ENCODE peak calls at places on chromosomes 2 and 18, in seven cellular contexts. One of them, this sample, is unnamed.

GRCh38 chr2:235366847-235367246 is 127.0 kb upstream of the AGAP1 start:
- DNase-seq in ELR: no peak
- DNase-seq in amniotic epithelial cell: no peak
- DNase-seq in T-helper 17 cell: no peak
- DNase-seq in WERI-Rb-1: no peak
- DNase-seq in astrocyte of the spinal cord: no peak
- DNase-seq in T-helper 2 cell: no peak
- DNase-seq in this sample: no peak

GRCh38 chr2:18771212-18771611 is 181.8 kb upstream of the NT5C1B start:
- DNase-seq in T-helper 17 cell: no peak
- DNase-seq in ELR: peak
- DNase-seq in amniotic epithelial cell: peak
- DNase-seq in T-helper 2 cell: no peak
- DNase-seq in WERI-Rb-1: no peak
- DNase-seq in astrocyte of the spinal cord: no peak
- DNase-seq in this sample: no peak

GRCh38 chr2:132392211-132392610 is 24.4 kb upstream of the GPR39 start:
- DNase-seq in WERI-Rb-1: no peak
- DNase-seq in T-helper 17 cell: no peak
- DNase-seq in T-helper 2 cell: no peak
- DNase-seq in amniotic epithelial cell: no peak
- DNase-seq in astrocyte of the spinal cord: no peak
- DNase-seq in ELR: no peak
- DNase-seq in this sample: no peak

GRCh38 chr2:80573167-80573566 is 268.6 kb upstream of the LRRTM1 start:
- DNase-seq in T-helper 17 cell: no peak
- DNase-seq in amniotic epithelial cell: no peak
- DNase-seq in ELR: no peak
- DNase-seq in T-helper 2 cell: no peak
- DNase-seq in WERI-Rb-1: no peak
- DNase-seq in astrocyte of the spinal cord: no peak
- DNase-seq in this sample: no peak

GRCh38 chr2:199278099-199278498 is 179.6 kb downstream of the SATB2 start:
- DNase-seq in ELR: no peak
- DNase-seq in amniotic epithelial cell: no peak
- DNase-seq in T-helper 17 cell: no peak
- DNase-seq in T-helper 2 cell: no peak
- DNase-seq in WERI-Rb-1: no peak
- DNase-seq in astrocyte of the spinal cord: peak
- DNase-seq in this sample: no peak

GRCh38 chr18:29749699-29750098 is 1292.8 kb downstream of the DSC3 start:
- DNase-seq in T-helper 17 cell: no peak
- DNase-seq in ELR: peak
- DNase-seq in T-helper 2 cell: no peak
- DNase-seq in WERI-Rb-1: no peak
- DNase-seq in amniotic epithelial cell: peak
- DNase-seq in astrocyte of the spinal cord: peak
- DNase-seq in this sample: no peak

GRCh38 chr2:56448403-56448998 is 264.7 kb downstream of the CCDC85A start:
- DNase-seq in amniotic epithelial cell: peak
- DNase-seq in T-helper 17 cell: no peak
- DNase-seq in astrocyte of the spinal cord: no peak
- DNase-seq in ELR: peak
- DNase-seq in T-helper 2 cell: no peak
- DNase-seq in WERI-Rb-1: no peak
- DNase-seq in this sample: no peak

GRCh38 chr2:66561645-66562336 is 126.9 kb downstream of the MEIS1 start:
- DNase-seq in ELR: no peak
- DNase-seq in WERI-Rb-1: no peak
- DNase-seq in T-helper 2 cell: no peak
- DNase-seq in amniotic epithelial cell: no peak
- DNase-seq in T-helper 17 cell: no peak
- DNase-seq in astrocyte of the spinal cord: no peak
- DNase-seq in this sample: no peak

GRCh38 chr18:58887613-58887963 is 22.9 kb downstream of the ZNF532 start:
- DNase-seq in T-helper 17 cell: no peak
- DNase-seq in amniotic epithelial cell: peak
- DNase-seq in astrocyte of the spinal cord: peak
- DNase-seq in T-helper 2 cell: no peak
- DNase-seq in ELR: peak
- DNase-seq in WERI-Rb-1: no peak
- DNase-seq in this sample: no peak

GRCh38 chr2:239187464-239188253 is 213.2 kb downstream of the HDAC4 start:
- DNase-seq in astrocyte of the spinal cord: no peak
- DNase-seq in amniotic epithelial cell: no peak
- DNase-seq in T-helper 17 cell: no peak
- DNase-seq in ELR: no peak
- DNase-seq in T-helper 2 cell: no peak
- DNase-seq in WERI-Rb-1: no peak
- DNase-seq in this sample: peak

GRCh38 chr2:54212456-54212855 is 43.6 kb downstream of the TSPYL6 start:
- DNase-seq in ELR: peak
- DNase-seq in amniotic epithelial cell: peak
- DNase-seq in astrocyte of the spinal cord: peak
- DNase-seq in T-helper 2 cell: no peak
- DNase-seq in WERI-Rb-1: no peak
- DNase-seq in T-helper 17 cell: no peak
- DNase-seq in this sample: no peak

GRCh38 chr2:73931531-73932500 is 5.1 kb downstream of the DGUOK start:
- DNase-seq in ELR: peak
- DNase-seq in amniotic epithelial cell: peak
- DNase-seq in WERI-Rb-1: no peak
- DNase-seq in T-helper 17 cell: no peak
- DNase-seq in astrocyte of the spinal cord: peak
- DNase-seq in T-helper 2 cell: no peak
- DNase-seq in this sample: no peak

This sample was measured in chondrocyte.